ENCODE peak calls at places on chromosomes 2 and 18, in six cellular contexts. Z, E, O, L, H and Q are unnamed samples.

GRCh38 chr2:237500681-237501424 is 13.8 kb downstream of the MLPH start:
- DNase-seq in Z (peak), E (no peak), O (peak), L (no peak), H (peak), Q (no peak)

GRCh38 chr2:3737128-3737527 is 33.8 kb downstream of the DCDC2C start:
- DNase-seq in Z (no peak), E (no peak), O (no peak), L (no peak), H (no peak), Q (no peak)

GRCh38 chr2:106193491-106193976 is 567 bp downstream of the UXS1 start:
- DNase-seq in Z (no peak), E (no peak), O (no peak), L (peak), H (peak), Q (peak)

GRCh38 chr2:24822049-24822706 is 29.0 kb downstream of the CENPO start:
- DNase-seq in Z (no peak), E (peak), O (no peak), L (no peak), H (no peak), Q (no peak)

GRCh38 chr2:217552081-217552480 is 450.7 kb downstream of the TNS1 start:
- DNase-seq in Z (no peak), E (no peak), O (no peak), L (no peak), H (peak), Q (no peak)

GRCh38 chr2:96939415-96939814 is 47.0 kb downstream of the FAM178B start:
- DNase-seq in Z (no peak), E (no peak), O (no peak), L (no peak), H (no peak), Q (no peak)

GRCh38 chr2:29616569-29616968 is 304.8 kb downstream of the ALK start:
- DNase-seq in Z (no peak), E (no peak), O (no peak), L (no peak), H (no peak), Q (no peak)

GRCh38 chr2:216596234-216596985 is 36.8 kb upstream of the IGFBP2 start:
- DNase-seq in Z (peak), E (no peak), O (peak), L (no peak), H (no peak), Q (no peak)

GRCh38 chr2:71787476-71788185 is 334.3 kb downstream of the DYSF start:
- DNase-seq in Z (no peak), E (peak), O (no peak), L (peak), H (peak), Q (no peak)

GRCh38 chr2:231554748-231555545 is 24.7 kb upstream of the NMUR1 start:
- DNase-seq in Z (peak), E (no peak), O (peak), L (no peak), H (no peak), Q (no peak)

GRCh38 chr2:109318150-109318948 is 189.3 kb downstream of the SH3RF3 start:
- DNase-seq in Z (peak), E (no peak), O (peak), L (no peak), H (peak), Q (peak)

GRCh38 chr2:194424683-194425209 is 1232.3 kb upstream of the SLC39A10 start:
- DNase-seq in Z (no peak), E (no peak), O (no peak), L (no peak), H (peak), Q (no peak)

GRCh38 chr2:44680424-44680971 is 261.0 kb upstream of the SIX3 start:
- DNase-seq in Z (no peak), E (peak), O (no peak), L (no peak), H (no peak), Q (no peak)

GRCh38 chr2:159094173-159094737 is 125.8 kb downstream of the TANC1 start:
- DNase-seq in Z (peak), E (no peak), O (peak), L (no peak), H (peak), Q (no peak)

GRCh38 chr2:72576861-72577260 is 249.0 kb downstream of the EXOC6B start:
- DNase-seq in Z (peak), E (no peak), O (no peak), L (no peak), H (peak), Q (no peak)

GRCh38 chr18:9750606-9751304 is 42.7 kb downstream of the RAB31 start:
- DNase-seq in Z (no peak), E (no peak), O (no peak), L (peak), H (no peak), Q (no peak)

GRCh38 chr18:40883271-40883670 is 1071.8 kb upstream of the PIK3C3 start:
- DNase-seq in Z (no peak), E (no peak), O (no peak), L (no peak), H (no peak), Q (no peak)

GRCh38 chr2:84906108-84906899 is 848 bp downstream of the TMSB10 start:
- DNase-seq in Z (no peak), E (no peak), O (no peak), L (no peak), H (no peak), Q (no peak)

GRCh38 chr2:64966839-64967238 is 22.4 kb upstream of the SLC1A4 start:
- DNase-seq in Z (no peak), E (no peak), O (no peak), L (no peak), H (no peak), Q (no peak)

GRCh38 chr2:85173909-85174308 is 40.7 kb downstream of the TCF7L1 start:
- DNase-seq in Z (peak), E (no peak), O (no peak), L (no peak), H (no peak), Q (no peak)

GRCh38 chr18:13067966-13068365 is 76.8 kb downstream of the CEP192 start:
- DNase-seq in Z (no peak), E (no peak), O (no peak), L (no peak), H (peak), Q (no peak)

GRCh38 chr2:113164234-113164929 is 9.4 kb upstream of the PSD4 start:
- DNase-seq in Z (no peak), E (no peak), O (no peak), L (peak), H (no peak), Q (no peak)

GRCh38 chr2:111668274-111668616 is 215.7 kb downstream of the ANAPC1 start:
- DNase-seq in Z (no peak), E (no peak), O (no peak), L (peak), H (no peak), Q (no peak)

GRCh38 chr2:200319587-200320337 is 13.3 kb downstream of the SPATS2L start:
- DNase-seq in Z (peak), E (no peak), O (peak), L (no peak), H (peak), Q (no peak)

GRCh38 chr2:29317077-29317517 is 201.9 kb downstream of the CLIP4 start:
- DNase-seq in Z (no peak), E (no peak), O (no peak), L (no peak), H (peak), Q (no peak)

GRCh38 chr2:83594841-83595720 is 864.0 kb downstream of the SUCLG1 start:
- DNase-seq in Z (no peak), E (no peak), O (no peak), L (no peak), H (peak), Q (no peak)

GRCh38 chr2:118614856-118615255 is 232.6 kb downstream of the EN1 start:
- DNase-seq in Z (no peak), E (no peak), O (no peak), L (no peak), H (peak), Q (no peak)

GRCh38 chr2:105405291-105405690 is 6.4 kb upstream of the FHL2 start:
- DNase-seq in Z (peak), E (no peak), O (peak), L (no peak), H (peak), Q (no peak)

GRCh38 chr2:197292614-197293013 is 18.0 kb downstream of the ANKRD44 start:
- DNase-seq in Z (no peak), E (no peak), O (no peak), L (no peak), H (no peak), Q (no peak)

GRCh38 chr18:10841203-10841602 is 308.2 kb downstream of the PIEZO2 start:
- DNase-seq in Z (no peak), E (no peak), O (peak), L (no peak), H (no peak), Q (no peak)

GRCh38 chr18:49668583-49669290 is 106.9 kb downstream of the LIPG start:
- DNase-seq in Z (no peak), E (no peak), O (peak), L (no peak), H (no peak), Q (peak)

GRCh38 chr2:239803102-239803763 is 221.9 kb downstream of the NDUFA10 start:
- DNase-seq in Z (no peak), E (peak), O (no peak), L (no peak), H (no peak), Q (no peak)

GRCh38 chr2:98912957-98913915 is 22.8 kb downstream of the CRACDL start:
- DNase-seq in Z (no peak), E (no peak), O (no peak), L (no peak), H (no peak), Q (no peak)

GRCh38 chr2:102932521-102932920 is 170.7 kb downstream of the TMEM182 start:
- DNase-seq in Z (no peak), E (no peak), O (no peak), L (no peak), H (no peak), Q (peak)

GRCh38 chr18:51668101-51668500 is 470.6 kb upstream of the MEX3C start:
- DNase-seq in Z (peak), E (peak), O (peak), L (peak), H (peak), Q (peak)

GRCh38 chr2:118032169-118033013 is 18.5 kb upstream of the CCDC93 start:
- DNase-seq in Z (peak), E (peak), O (peak), L (peak), H (peak), Q (peak)

GRCh38 chr18:56388571-56388970 is 249.8 kb downstream of the TXNL1 start:
- DNase-seq in Z (no peak), E (no peak), O (no peak), L (no peak), H (no peak), Q (no peak)

GRCh38 chr18:37845498-37845897 is 279.9 kb upstream of the CELF4 start:
- DNase-seq in Z (no peak), E (no peak), O (no peak), L (no peak), H (no peak), Q (no peak)

GRCh38 chr18:37846996-37847395 is 281.4 kb upstream of the CELF4 start:
- DNase-seq in Z (no peak), E (no peak), O (no peak), L (no peak), H (no peak), Q (no peak)

GRCh38 chr18:37847544-37847943 is 281.9 kb upstream of the CELF4 start:
- DNase-seq in Z (no peak), E (no peak), O (no peak), L (no peak), H (no peak), Q (no peak)

GRCh38 chr18:37844209-37844970 is 278.8 kb upstream of the CELF4 start:
- DNase-seq in Z (no peak), E (no peak), O (no peak), L (no peak), H (no peak), Q (no peak)
- H3K14ac ChIP-seq in Z (no peak), E (no peak), O (no peak), L (no peak), H (no peak), Q (no peak)

GRCh38 chr2:181152701-181153100 is 172.3 kb downstream of the UBE2E3 start:
- DNase-seq in Z (no peak), E (no peak), O (peak), L (no peak), H (no peak), Q (no peak)
- H3K4me2 ChIP-seq in Z (no peak), E (no peak), O (no peak), L (no peak), H (no peak), Q (no peak)

GRCh38 chr18:48328473-48329205 is 80.5 kb downstream of the ZBTB7C start:
- DNase-seq in Z (peak), E (no peak), O (peak), L (no peak), H (peak), Q (no peak)

GRCh38 chr18:48324651-48325050 is 84.5 kb downstream of the ZBTB7C start:
- DNase-seq in Z (no peak), E (no peak), O (no peak), L (no peak), H (peak), Q (no peak)

GRCh38 chr18:48330016-48330991 is 78.9 kb downstream of the ZBTB7C start:
- DNase-seq in Z (peak), E (no peak), O (peak), L (no peak), H (no peak), Q (no peak)

GRCh38 chr18:48325115-48325670 is 84.0 kb downstream of the ZBTB7C start:
- DNase-seq in Z (no peak), E (no peak), O (no peak), L (no peak), H (peak), Q (no peak)

DNA sequence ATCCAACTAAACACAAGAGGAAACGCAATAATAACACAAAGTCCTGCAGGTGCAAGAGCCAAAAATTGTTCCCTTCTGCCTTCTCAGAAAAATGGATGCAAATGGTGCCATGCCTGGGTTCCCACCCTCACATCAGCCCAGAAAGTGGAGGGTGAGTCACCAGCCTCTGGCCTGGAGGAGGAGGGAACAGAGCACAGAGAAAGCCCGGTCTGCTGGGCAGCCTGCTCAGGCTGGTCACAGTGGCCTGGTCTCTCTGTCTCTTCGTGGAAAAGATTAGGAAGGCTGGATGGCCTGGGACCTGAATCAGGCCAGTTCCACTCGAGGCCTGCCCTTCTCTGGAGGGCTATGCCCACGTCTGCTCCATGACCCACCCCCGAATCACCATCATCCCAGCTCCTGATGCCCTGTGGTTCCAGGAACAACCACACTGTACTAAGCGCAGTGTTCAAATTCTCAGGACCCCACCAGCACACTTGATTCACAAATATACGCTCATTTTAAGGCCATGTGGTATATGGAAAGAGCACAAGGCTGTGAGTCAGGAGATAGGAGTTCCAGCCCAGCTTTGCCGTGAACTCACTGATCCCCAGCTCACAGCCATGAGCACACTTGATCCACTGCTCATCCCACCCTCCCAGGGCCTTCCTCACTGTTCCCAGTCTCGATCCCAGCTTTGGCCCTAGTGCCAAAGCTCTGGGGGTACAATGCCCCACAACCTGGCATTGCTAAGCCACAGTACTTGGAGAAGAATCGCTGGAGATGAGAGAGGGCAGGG is 82.1 kb downstream of the ZBTB7C start:
- DNase-seq in Z (peak), E (no peak), O (peak), L (no peak), H (peak), Q (no peak)
- H3K14ac ChIP-seq in Z (no peak), E (no peak), O (peak), L (no peak), H (no peak), Q (no peak)

GRCh38 chr2:51243892-51244570 is 212.1 kb upstream of the NRXN1 start:
- DNase-seq in Z (no peak), E (no peak), O (no peak), L (no peak), H (no peak), Q (no peak)
- H3K4me2 ChIP-seq in Z (no peak), E (no peak), O (no peak), L (no peak), H (no peak), Q (no peak)

DNA sequence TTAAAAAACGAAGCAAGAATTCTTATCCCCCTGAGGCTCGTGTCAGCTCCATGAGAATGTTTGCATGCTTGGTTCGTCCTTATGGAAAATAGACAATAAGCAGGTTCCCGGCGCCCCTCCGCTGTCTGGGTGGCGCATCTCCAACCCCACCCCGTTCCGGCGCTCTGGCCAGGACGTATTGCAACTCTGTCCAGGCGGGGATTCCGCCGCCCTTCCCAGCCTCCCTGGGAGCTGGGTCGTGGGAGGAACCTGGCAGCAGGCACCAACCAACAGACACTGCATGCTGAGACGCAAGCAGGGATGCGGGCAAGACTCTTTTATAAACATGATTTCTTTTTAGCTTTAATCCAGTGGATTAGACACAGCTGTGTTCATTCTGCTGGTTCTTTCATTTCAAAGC is 240.1 kb downstream of the SH3BP4 start:
- DNase-seq in Z (no peak), E (no peak), O (no peak), L (no peak), H (no peak), Q (no peak)
- H3K14ac ChIP-seq in Z (no peak), E (no peak), O (no peak), L (no peak), H (no peak), Q (no peak)